ENCODE peak calls at places on chromosomes 5 and 9, in nine cellular contexts. E is ovary, N is stomach, R is breast epithelium, G is adrenal gland, X is spleen, H is gastrocnemius medialis, S is thyroid gland, Q is sigmoid colon. B is an unnamed sample. For H3K9me3, the result is how much of the 10 kb centered on the place peaks cover.

GRCh38 chr5:15707631-15708030 is 207.7 kb downstream of the FBXL7 start:
- DNase-seq in E (no peak), N (no peak), R (no peak), G (no peak), X (no peak), H (no peak), S (no peak), Q (no peak), B (no peak)

GRCh38 chr5:156479864-156480263 is 152.9 kb downstream of the SGCD start:
- DNase-seq in E (no peak), N (no peak), R (no peak), G (no peak), X (no peak), H (peak), S (no peak), Q (no peak), B (no peak)

GRCh38 chr9:96417610-96418073 is 528 bp downstream of the ZNF367 start:
- DNase-seq in E (peak), N (no peak), R (no peak), G (no peak), X (peak), H (peak), S (peak), Q (peak), B (peak)

GRCh38 chr5:96381526-96381925 is 51.5 kb downstream of the PCSK1 start:
- DNase-seq in E (no peak), N (no peak), R (no peak), G (peak), X (no peak), H (no peak), S (peak), Q (no peak), B (no peak)

GRCh38 chr5:17089690-17090089 is 127.7 kb upstream of the BASP1 start:
- DNase-seq in E (no peak), N (no peak), R (no peak), G (no peak), X (no peak), H (no peak), S (no peak), Q (no peak), B (no peak)

GRCh38 chr9:98678244-98678842 is 30.4 kb downstream of the GABBR2 start:
- DNase-seq in E (no peak), N (no peak), R (no peak), G (no peak), X (peak), H (no peak), S (peak), Q (no peak), B (no peak)

GRCh38 chr5:112036206-112036605 is 279.2 kb upstream of the NREP start:
- DNase-seq in E (no peak), N (no peak), R (no peak), G (no peak), X (no peak), H (no peak), S (no peak), Q (no peak), B (no peak)

GRCh38 chr9:78871452-78872331 is 574.8 kb downstream of the PSAT1 start:
- DNase-seq in E (no peak), N (no peak), R (no peak), G (no peak), X (no peak), H (no peak), S (no peak), Q (no peak), B (no peak)

GRCh38 chr5:123180178-123180577 is 91.1 kb downstream of the PRDM6 start:
- DNase-seq in E (no peak), N (no peak), R (no peak), G (no peak), X (no peak), H (peak), S (no peak), Q (peak), B (peak)

GRCh38 chr9:113657765-113658564 is 194.4 kb downstream of the RGS3 start:
- DNase-seq in E (peak), N (peak), R (peak), G (peak), X (peak), H (peak), S (peak), Q (peak), B (peak)

GRCh38 chr5:54022156-54022685 is 288.2 kb downstream of the ARL15 start:
- DNase-seq in E (no peak), N (no peak), R (no peak), G (no peak), X (no peak), H (no peak), S (no peak), Q (no peak), B (no peak)

GRCh38 chr5:95761771-95762680 is 30.9 kb downstream of the RHOBTB3 start:
- DNase-seq in E (no peak), N (no peak), R (no peak), G (no peak), X (no peak), H (no peak), S (no peak), Q (no peak), B (no peak)

GRCh38 chr9:110691002-110691549 is 22.5 kb downstream of the MUSK start:
- DNase-seq in E (no peak), N (no peak), R (no peak), G (peak), X (no peak), H (no peak), S (no peak), Q (no peak), B (no peak)

GRCh38 chr9:94553029-94553938 is 1.6 kb upstream of the PCAT7 start:
- DNase-seq in E (no peak), N (peak), R (no peak), G (no peak), X (no peak), H (no peak), S (no peak), Q (no peak), B (peak)

GRCh38 chr9:94560237-94560636 is 5.4 kb downstream of the PCAT7 start:
- DNase-seq in E (no peak), N (no peak), R (no peak), G (no peak), X (no peak), H (no peak), S (no peak), Q (no peak), B (no peak)

GRCh38 chr9:94554078-94554438 is 825 bp upstream of the PCAT7 start:
- DNase-seq in E (no peak), N (no peak), R (no peak), G (no peak), X (no peak), H (no peak), S (no peak), Q (no peak), B (no peak)

DNA sequence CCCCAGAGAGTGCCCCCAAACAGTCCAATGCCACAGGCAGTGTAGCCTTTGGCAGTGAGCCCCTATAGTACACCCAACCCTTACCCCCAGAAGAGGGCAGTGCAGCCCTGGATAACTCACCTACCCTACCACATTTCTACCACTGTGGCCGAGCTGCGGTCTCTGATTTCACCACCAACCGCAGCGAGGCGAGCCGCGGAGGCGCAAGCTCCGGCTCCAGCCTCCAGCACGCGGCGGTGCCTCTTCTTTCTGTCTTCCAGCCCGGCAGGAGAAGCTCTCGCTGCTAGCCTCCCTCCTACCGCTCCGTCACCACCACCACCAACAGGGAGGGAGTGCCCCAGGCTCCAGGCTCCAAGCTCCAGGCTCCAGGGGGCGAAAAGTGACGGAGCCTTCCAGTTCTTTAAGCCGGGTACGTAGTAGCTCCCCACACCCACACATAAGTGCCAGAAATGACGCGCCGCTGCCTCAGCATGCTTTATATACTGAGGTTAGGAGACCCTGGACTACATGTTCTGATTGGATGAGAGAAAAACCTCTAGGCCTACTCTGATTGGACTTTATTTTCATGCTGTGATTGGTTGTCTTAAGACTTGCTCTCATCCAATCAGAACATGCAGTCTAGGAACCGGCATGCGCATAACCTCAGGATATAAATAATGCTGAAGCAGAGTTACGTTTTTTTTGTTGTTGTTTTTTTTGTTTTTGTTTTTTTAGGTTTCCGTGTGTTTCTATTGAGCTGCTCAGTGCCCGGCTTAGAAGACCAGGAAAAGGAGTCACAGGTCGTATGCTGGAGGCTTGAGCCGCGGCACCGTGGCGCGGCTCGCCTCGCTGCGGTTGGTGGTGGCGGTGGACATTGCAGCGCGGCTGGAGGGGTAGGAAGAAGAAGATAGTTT is at the start of gene PCAT7:
- DNase-seq in E (no peak), N (peak), R (peak), G (peak), X (no peak), H (no peak), S (peak), Q (no peak), B (peak)
- TF ChIP-seq POLR2A in E (no peak), N (no peak), R (no peak), G (no peak), X (no peak), H (no peak), S (no peak), Q (no peak), B (peak)

DNA sequence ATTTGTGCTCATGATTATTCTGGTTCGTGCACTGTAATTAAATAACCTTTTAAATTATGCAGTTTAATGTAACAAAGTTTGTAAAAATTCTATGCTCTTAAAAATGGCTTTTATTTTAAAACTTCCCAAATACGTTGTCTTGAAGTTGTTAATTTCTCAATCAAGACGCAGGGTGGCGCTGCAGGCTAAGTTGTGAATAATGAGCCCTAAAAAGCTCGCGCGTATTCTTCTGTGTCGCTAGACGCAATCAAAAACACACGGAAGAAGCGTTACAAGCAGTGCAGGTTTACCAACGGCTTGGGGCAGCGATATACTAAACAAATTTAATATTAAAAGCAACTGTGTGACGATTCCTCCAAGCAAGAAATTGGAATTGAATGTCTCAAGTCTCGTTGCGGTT is at the start of gene PCDHB4:
- DNase-seq in E (peak), N (no peak), R (no peak), G (no peak), X (no peak), H (no peak), S (no peak), Q (no peak), B (no peak)
- H3K9me3 ChIP-seq in E (under half), N (half or more), R (under half), G (under half), X (under half), H (under half), S (under half), Q (under half), B (under half)

GRCh38 chr5:2196989-2197531 is 314.3 kb upstream of the IRX4 start:
- DNase-seq in E (no peak), N (no peak), R (no peak), G (peak), X (no peak), H (no peak), S (peak), Q (no peak), B (no peak)

GRCh38 chr5:2193142-2193922 is 310.6 kb upstream of the IRX4 start:
- DNase-seq in E (no peak), N (no peak), R (no peak), G (peak), X (no peak), H (no peak), S (no peak), Q (no peak), B (no peak)

GRCh38 chr5:2194949-2195348 is 312.2 kb upstream of the IRX4 start:
- DNase-seq in E (no peak), N (no peak), R (no peak), G (peak), X (no peak), H (no peak), S (no peak), Q (no peak), B (no peak)

GRCh38 chr5:2193923-2194555 is 311.3 kb upstream of the IRX4 start:
- DNase-seq in E (no peak), N (no peak), R (no peak), G (peak), X (no peak), H (no peak), S (no peak), Q (no peak), B (no peak)

GRCh38 chr5:2196416-2196815 is 313.7 kb upstream of the IRX4 start:
- DNase-seq in E (no peak), N (no peak), R (no peak), G (peak), X (no peak), H (no peak), S (no peak), Q (no peak), B (no peak)
- TF ChIP-seq POLR2A in E (no peak), N (no peak), R (no peak), G (no peak), X (no peak), H (no peak), S (no peak), Q (no peak), B (no peak)

GRCh38 chr5:83924891-83925290 is 204.2 kb upstream of the HAPLN1 start:
- DNase-seq in E (no peak), N (no peak), R (no peak), G (no peak), X (no peak), H (no peak), S (no peak), Q (no peak), B (no peak)

GRCh38 chr5:83925952-83926351 is 205.3 kb upstream of the HAPLN1 start:
- DNase-seq in E (no peak), N (no peak), R (no peak), G (no peak), X (no peak), H (no peak), S (no peak), Q (no peak), B (no peak)

GRCh38 chr5:83927140-83927733 is 206.6 kb upstream of the HAPLN1 start:
- DNase-seq in E (no peak), N (peak), R (no peak), G (peak), X (no peak), H (no peak), S (peak), Q (peak), B (no peak)

GRCh38 chr5:83924171-83924570 is 203.5 kb upstream of the HAPLN1 start:
- DNase-seq in E (no peak), N (no peak), R (no peak), G (no peak), X (no peak), H (no peak), S (no peak), Q (no peak), B (no peak)

DNA sequence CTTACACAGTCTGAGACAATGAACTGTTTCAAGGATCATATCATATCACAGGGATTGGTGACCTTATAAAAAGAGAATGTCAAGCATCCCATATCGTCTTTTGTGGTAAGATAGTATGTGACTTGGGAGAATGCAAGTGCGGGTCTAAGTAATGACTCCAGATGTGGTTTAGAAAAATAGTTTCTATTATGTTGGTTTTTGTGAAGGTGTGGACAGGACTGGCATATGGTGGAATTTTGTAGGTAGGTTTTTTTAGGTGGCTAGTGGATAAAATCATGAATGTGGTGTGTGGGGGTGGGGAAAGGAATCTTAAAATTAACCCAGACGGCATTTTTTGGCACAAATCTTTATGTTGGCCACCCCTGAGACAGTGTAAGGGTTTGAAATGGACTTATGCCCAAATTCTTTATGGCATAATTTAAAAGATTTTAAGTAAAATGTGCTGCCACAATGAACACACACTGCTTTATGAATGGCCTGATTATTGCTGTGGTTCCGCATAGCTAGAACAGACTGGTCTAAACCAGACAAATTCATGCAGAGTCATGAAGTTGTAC is 204.7 kb upstream of the HAPLN1 start:
- DNase-seq in E (no peak), N (no peak), R (no peak), G (no peak), X (no peak), H (no peak), S (no peak), Q (no peak), B (no peak)
- H3K9me3 ChIP-seq in E (under half), N (under half), R (under half), G (under half), X (under half), H (under half), S (under half), Q (under half), B (under half)

DNA sequence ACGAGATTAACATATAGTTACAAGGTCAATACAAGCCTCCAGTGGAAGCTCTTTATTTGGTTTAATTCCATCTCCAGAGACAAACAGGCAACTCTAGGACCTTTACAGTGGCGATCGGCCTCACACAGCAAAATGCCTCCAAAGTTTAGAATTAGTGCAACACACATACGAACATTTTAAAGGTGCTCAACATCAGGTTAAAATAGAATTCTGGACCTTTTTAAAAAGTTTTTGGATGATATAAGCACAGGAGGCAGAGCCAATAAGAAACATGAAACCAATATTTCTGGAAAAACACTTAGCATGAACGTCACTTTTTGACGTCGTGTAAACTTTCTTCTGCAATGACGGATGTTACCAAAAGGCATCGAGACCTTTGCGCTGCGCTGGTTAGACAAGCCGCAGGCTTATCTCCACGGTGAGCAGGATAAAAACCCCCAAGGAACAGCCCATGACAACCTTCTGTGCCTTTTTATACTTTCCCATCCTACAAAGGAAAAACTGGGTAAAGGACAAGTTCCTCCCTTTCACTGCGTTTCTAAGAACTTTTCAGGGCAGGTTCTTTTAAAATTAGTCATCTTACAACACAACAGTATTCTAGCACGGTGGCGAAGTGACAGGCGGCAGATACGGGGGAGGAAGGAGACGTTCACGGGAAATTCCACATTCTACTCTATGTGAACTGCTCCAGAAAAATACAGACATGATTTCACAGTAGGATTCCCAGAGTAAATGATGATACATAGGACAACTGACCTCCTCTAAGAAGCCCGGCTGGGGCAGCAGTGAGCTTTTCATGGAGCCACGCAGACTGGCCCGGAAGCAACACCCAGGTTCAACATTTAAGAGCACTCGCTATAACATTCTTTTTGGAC is 52.2 kb downstream of the USP20 start:
- DNase-seq in E (no peak), N (no peak), R (no peak), G (no peak), X (peak), H (no peak), S (no peak), Q (no peak), B (no peak)
- TF ChIP-seq POLR2A in E (no peak), N (no peak), R (no peak), G (no peak), X (no peak), H (no peak), S (no peak), Q (no peak), B (no peak)

DNA sequence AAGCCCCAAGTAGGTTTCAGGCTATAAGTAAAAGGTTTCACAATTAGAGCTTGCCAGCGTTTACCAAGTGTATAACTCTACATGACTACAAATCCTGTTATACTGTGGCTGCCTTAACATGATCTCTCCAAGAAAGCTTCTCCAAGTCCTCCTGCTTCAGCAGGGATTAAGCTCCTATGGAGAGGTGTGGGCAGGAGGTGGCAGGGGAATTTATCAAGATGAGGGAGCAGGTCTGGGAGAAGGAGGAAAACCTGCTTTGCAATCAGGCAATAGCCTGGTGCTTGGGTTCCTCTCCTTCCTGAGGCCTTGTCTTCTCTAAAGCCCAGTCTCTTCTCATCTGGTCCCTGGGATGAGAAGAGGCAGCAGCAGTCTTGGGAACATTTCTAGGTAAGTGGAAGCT is 135.2 kb downstream of the TSSK1B start:
- DNase-seq in E (no peak), N (no peak), R (no peak), G (no peak), X (no peak), H (no peak), S (no peak), Q (no peak), B (no peak)
- H3K9me3 ChIP-seq in E (under half), N (under half), R (under half), G (under half), X (under half), H (under half), S (under half), Q (under half), B (under half)

GRCh38 chr9:93136011-93136440 is 2.0 kb upstream of the NINJ1 start:
- DNase-seq in E (peak), N (no peak), R (no peak), G (no peak), X (peak), H (no peak), S (no peak), Q (peak), B (no peak)
- TF ChIP-seq POLR2A in E (no peak), N (no peak), R (no peak), G (peak), X (no peak), H (no peak), S (no peak), Q (no peak), B (no peak)

GRCh38 chr5:26229848-26230247 is 808.5 kb downstream of the CDH9 start:
- DNase-seq in E (no peak), N (no peak), R (no peak), G (no peak), X (no peak), H (no peak), S (no peak), Q (no peak), B (no peak)
- H3K9me3 ChIP-seq in E (under half), N (under half), R (under half), G (under half), X (under half), H (under half), S (under half), Q (under half), B (under half)

B was measured in right lobe of liver.